ENCODE peak calls at places on chromosomes 13 and 19, in nine cellular contexts. K is GM23338; L is BJ; N is right lobe of liver; J is CD8-positive, alpha-beta T cell; R is spleen; Y is cardiac muscle cell; I is ovary; O is SJCRH30. T is an unnamed sample. For H3K36me3, the result is how much of the 10 kb centered on the place peaks cover.

GRCh38 chr13:76383671-76384461 is 502.3 kb downstream of the KCTD12 start:
- DNase-seq in K (no peak), L (peak), N (no peak), J (no peak), R (no peak), Y (peak), I (peak), O (peak), T (peak)

GRCh38 chr19:5952193-5953033 is 25.5 kb downstream of the RANBP3 start:
- DNase-seq in K (no peak), L (no peak), N (no peak), J (no peak), R (no peak), Y (no peak), I (no peak), O (no peak), T (no peak)

GRCh38 chr13:99916366-99917103 is 55.0 kb downstream of the ZIC5 start:
- DNase-seq in K (peak), L (no peak), N (no peak), J (no peak), R (no peak), Y (peak), I (no peak), O (peak), T (peak)

GRCh38 chr13:111492341-111492945 is 172.0 kb downstream of the TEX29 start:
- DNase-seq in K (no peak), L (no peak), N (no peak), J (no peak), R (no peak), Y (no peak), I (no peak), O (no peak), T (peak)

GRCh38 chr19:6164906-6165531 is 29.6 kb downstream of the ACSBG2 start:
- DNase-seq in K (no peak), L (no peak), N (no peak), J (no peak), R (no peak), Y (no peak), I (no peak), O (no peak), T (no peak)

GRCh38 chr13:44331446-44331845 is 42.2 kb upstream of the SERP2 start:
- DNase-seq in K (no peak), L (no peak), N (no peak), J (no peak), R (no peak), Y (peak), I (no peak), O (no peak), T (no peak)

GRCh38 chr13:106499905-106500304 is 35.6 kb downstream of the EFNB2 start:
- DNase-seq in K (no peak), L (no peak), N (no peak), J (no peak), R (no peak), Y (peak), I (no peak), O (peak), T (no peak)

GRCh38 chr13:36282818-36283432 is 14.7 kb downstream of the CCDC169 start:
- DNase-seq in K (peak), L (no peak), N (no peak), J (no peak), R (no peak), Y (peak), I (no peak), O (peak), T (peak)

GRCh38 chr13:37608750-37609339 is 10.3 kb upstream of the POSTN start:
- DNase-seq in K (no peak), L (no peak), N (no peak), J (no peak), R (no peak), Y (no peak), I (no peak), O (no peak), T (no peak)

GRCh38 chr19:43739836-43740235 is 14.9 kb downstream of the SMG9 start:
- DNase-seq in K (no peak), L (no peak), N (no peak), J (no peak), R (no peak), Y (no peak), I (no peak), O (no peak), T (no peak)

GRCh38 chr19:39671739-39672363 is 16.1 kb downstream of the LGALS16 start:
- DNase-seq in K (peak), L (no peak), N (no peak), J (peak), R (no peak), Y (peak), I (no peak), O (peak), T (peak)

GRCh38 chr13:112837371-112838037 is 131.5 kb upstream of the MCF2L start:
- DNase-seq in K (no peak), L (no peak), N (no peak), J (no peak), R (no peak), Y (peak), I (no peak), O (no peak), T (no peak)

GRCh38 chr13:93635687-93636086 is 409.1 kb downstream of the GPC6 start:
- DNase-seq in K (no peak), L (peak), N (no peak), J (no peak), R (no peak), Y (peak), I (no peak), O (no peak), T (no peak)

GRCh38 chr13:77876176-77876575 is 42.5 kb downstream of the EDNRB start:
- DNase-seq in K (no peak), L (no peak), N (no peak), J (no peak), R (no peak), Y (no peak), I (no peak), O (no peak), T (no peak)

GRCh38 chr13:29472317-29472961 is 123.0 kb downstream of the SLC7A1 start:
- DNase-seq in K (peak), L (no peak), N (no peak), J (peak), R (no peak), Y (peak), I (no peak), O (peak), T (peak)

GRCh38 chr13:93673885-93674284 is 447.3 kb downstream of the GPC6 start:
- DNase-seq in K (no peak), L (no peak), N (no peak), J (no peak), R (no peak), Y (no peak), I (no peak), O (no peak), T (no peak)

GRCh38 chr19:11379857-11380350 is 4.2 kb downstream of the EPOR start:
- DNase-seq in K (no peak), L (no peak), N (no peak), J (no peak), R (no peak), Y (no peak), I (no peak), O (no peak), T (no peak)
- H3K4me3 ChIP-seq in K (peak), L (no peak), N (no peak), J (peak), R (peak), Y (no peak), I (peak), O (no peak), T (no peak)

GRCh38 chr13:110193491-110193890 is 113.5 kb downstream of the COL4A1 start:
- DNase-seq in K (no peak), L (no peak), N (no peak), J (no peak), R (no peak), Y (no peak), I (no peak), O (no peak), T (no peak)
- H3K36me3 ChIP-seq in K (under half), L (under half), N (under half), J (under half), R (half or more), Y (under half), I (under half), O (half or more), T (under half)

GRCh38 chr19:48122421-48122820 is 11.8 kb upstream of the PLA2G4C start:
- DNase-seq in K (no peak), L (no peak), N (no peak), J (no peak), R (no peak), Y (no peak), I (no peak), O (no peak), T (no peak)
- H3K4me3 ChIP-seq in K (no peak), L (no peak), N (no peak), J (no peak), R (no peak), Y (no peak), I (no peak), O (no peak), T (no peak)

GRCh38 chr19:42059196-42059595 is 10.8 kb downstream of the GRIK5 start:
- DNase-seq in K (no peak), L (no peak), N (no peak), J (no peak), R (no peak), Y (no peak), I (no peak), O (no peak), T (no peak)
- H3K36me3 ChIP-seq in K (under half), L (under half), N (under half), J (under half), R (under half), Y (under half), I (under half), O (under half), T (under half)

DNA sequence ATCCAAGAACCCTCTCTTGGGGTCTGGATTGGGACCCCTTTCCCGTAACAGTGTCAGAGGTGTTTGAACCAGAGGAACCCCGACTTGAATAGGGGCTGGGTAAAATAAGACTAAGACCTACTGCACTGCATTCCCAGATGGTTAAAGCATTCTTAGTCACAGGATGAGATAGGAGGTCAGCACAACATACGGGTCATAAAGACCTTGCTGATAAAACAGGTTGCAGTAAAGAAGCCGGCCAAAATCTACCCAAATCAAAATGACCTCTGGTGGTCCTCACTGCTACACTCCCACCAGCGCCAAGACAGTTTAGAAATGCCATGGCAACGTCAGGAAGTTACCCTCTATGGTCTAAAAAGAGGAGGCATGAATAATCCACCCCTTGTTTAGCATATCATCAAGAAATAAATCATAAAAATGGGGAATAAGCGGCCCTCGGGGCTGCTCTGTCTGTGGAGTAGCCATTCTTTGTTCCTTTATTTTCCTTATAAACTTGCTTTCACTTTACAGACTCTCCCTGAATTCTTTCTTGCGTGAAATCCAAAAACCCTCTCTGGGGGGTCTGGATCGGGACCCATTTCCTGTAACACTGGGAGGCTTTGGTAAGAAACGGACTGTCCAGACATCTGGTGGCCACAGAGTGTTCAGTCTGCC is 4.4 kb upstream of the SIN3B start:
- DNase-seq in K (no peak), L (peak), N (no peak), J (no peak), R (no peak), Y (peak), I (no peak), O (no peak), T (no peak)
- H3K4me3 ChIP-seq in K (peak), L (peak), N (no peak), J (peak), R (peak), Y (no peak), I (peak), O (peak), T (no peak)

GRCh38 chr19:13766095-13766481 is 1.8 kb downstream of the MRI1 start:
- DNase-seq in K (no peak), L (no peak), N (no peak), J (no peak), R (no peak), Y (no peak), I (no peak), O (no peak), T (no peak)
- H3K36me3 ChIP-seq in K (under half), L (under half), N (under half), J (under half), R (half or more), Y (under half), I (under half), O (under half), T (under half)

GRCh38 chr19:611506-611869 is 21.8 kb downstream of the HCN2 start:
- DNase-seq in K (no peak), L (peak), N (no peak), J (peak), R (no peak), Y (peak), I (no peak), O (no peak), T (no peak)
- H3K4me3 ChIP-seq in K (no peak), L (no peak), N (no peak), J (peak), R (peak), Y (no peak), I (no peak), O (peak), T (no peak)

DNA sequence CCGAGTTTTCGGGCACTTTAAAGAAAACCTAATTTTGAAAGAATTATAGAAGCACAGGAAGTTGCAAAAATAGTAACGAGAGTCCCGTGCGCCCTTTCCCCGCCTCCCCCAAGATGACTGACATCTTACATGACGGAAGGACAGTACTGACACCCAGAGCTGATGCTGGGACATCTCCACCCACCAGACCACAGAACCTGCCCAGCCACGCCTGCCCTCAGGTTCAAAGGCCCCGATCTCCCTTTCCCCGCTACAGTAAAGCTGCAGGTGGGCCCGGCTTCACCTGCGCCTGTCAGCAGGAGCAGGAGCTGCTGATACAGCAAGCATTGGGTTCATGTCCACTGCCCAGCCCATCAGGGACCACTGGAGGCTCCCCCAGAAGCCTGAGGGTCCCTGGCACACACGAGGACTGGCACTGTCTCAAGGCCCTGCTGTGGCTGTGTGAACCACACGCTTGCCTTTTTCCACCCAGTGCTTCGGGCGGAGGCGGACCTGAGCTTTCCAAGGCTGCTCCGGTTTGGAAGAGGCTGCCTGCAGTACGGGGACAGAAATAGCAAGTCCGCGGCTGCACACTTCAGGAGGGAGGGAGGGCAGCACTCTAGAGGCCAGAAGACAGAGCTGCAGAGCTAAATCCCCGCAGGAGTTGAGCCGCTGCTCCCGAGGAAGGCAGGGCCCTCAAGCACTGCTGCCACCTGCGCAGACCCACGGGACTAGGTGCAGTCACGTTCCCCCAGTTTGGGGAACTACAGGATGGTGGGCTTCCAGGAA is 8.7 kb downstream of the MAP2K2 start:
- DNase-seq in K (no peak), L (no peak), N (no peak), J (peak), R (peak), Y (no peak), I (no peak), O (no peak), T (no peak)
- H3K36me3 ChIP-seq in K (under half), L (under half), N (under half), J (under half), R (half or more), Y (under half), I (under half), O (under half), T (under half)

DNA sequence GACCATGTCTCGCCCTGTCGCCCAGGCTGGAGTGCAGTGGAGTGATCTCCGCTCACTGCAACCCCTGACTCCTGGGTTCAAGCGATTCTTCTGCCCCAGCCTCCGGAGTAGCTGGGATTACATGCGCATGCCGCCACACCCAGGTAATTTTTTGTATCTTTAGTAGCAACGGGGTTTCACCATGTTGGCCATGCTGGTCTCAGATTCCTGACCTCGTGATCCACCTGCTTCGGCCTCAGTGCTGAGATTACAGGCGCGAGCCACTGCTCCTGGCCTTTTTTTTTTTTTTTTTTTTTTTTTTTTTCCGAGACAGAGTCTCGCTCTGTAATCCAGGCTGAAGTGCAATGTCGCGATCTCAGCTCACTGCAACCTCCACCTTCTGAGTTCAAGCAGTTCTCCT is 4.9 kb upstream of the KEAP1 start:
- DNase-seq in K (no peak), L (no peak), N (no peak), J (no peak), R (no peak), Y (no peak), I (no peak), O (no peak), T (no peak)
- H3K4me3 ChIP-seq in K (no peak), L (no peak), N (no peak), J (no peak), R (no peak), Y (no peak), I (no peak), O (no peak), T (no peak)

T was measured in Caco-2.